ENCODE peak calls at places on chromosome 19, in four cellular contexts. E is GM12878, A is HepG2, Y is H1. I is an unnamed sample.

GRCh38 chr19:988081-988480 is 3.9 kb downstream of the WDR18 start:
- DNase-seq in Y (no peak), E (no peak), A (no peak), I (no peak)

GRCh38 chr19:539429-540030 is 4.3 kb upstream of the GZMM start:
- DNase-seq in Y (no peak), A (no peak), E (no peak), I (no peak)

GRCh38 chr19:10503002-10503789 is at the start of gene KEAP1:
- DNase-seq in Y (no peak), A (peak), E (no peak), I (peak)

GRCh38 chr19:17953869-17954268 is 13.0 kb upstream of the KCNN1 start:
- DNase-seq in A (no peak), E (no peak), Y (no peak), I (peak)

GRCh38 chr19:2332341-2333026 is 4.0 kb downstream of the SPPL2B start:
- DNase-seq in Y (no peak), A (no peak), E (peak), I (no peak)

GRCh38 chr19:55376381-55376933 is at the start of gene TMEM190:
- DNase-seq in E (no peak), A (no peak), Y (no peak), I (peak)

GRCh38 chr19:27689734-27690241 is 1523.2 kb downstream of the UQCRFS1 start:
- DNase-seq in A (no peak), Y (no peak), E (no peak), I (no peak)

GRCh38 chr19:294819-295686 is 3.9 kb upstream of the PLPP2 start:
- DNase-seq in Y (no peak), A (no peak), E (no peak), I (peak)

GRCh38 chr19:11693505-11694499 is 44.9 kb downstream of the ZNF823 start:
- DNase-seq in E (no peak), A (peak), Y (peak), I (peak)

GRCh38 chr19:10832659-10833296 is 3.2 kb downstream of the TMED1 start:
- DNase-seq in Y (no peak), E (no peak), A (no peak), I (no peak)

GRCh38 chr19:2239771-2240770 is 3.4 kb downstream of the SF3A2 start:
- DNase-seq in Y (no peak), A (no peak), E (no peak), I (no peak)

GRCh38 chr19:55490478-55491436 is 2.5 kb downstream of the SSC5D start:
- DNase-seq in E (no peak), Y (no peak), A (no peak), I (no peak)

GRCh38 chr19:7505682-7506384 is 10.1 kb upstream of the ZNF358 start:
- DNase-seq in A (no peak), Y (no peak), E (no peak), I (peak)

GRCh38 chr19:1650627-1651009 is 1.8 kb downstream of the TCF3 start:
- DNase-seq in E (no peak), A (no peak), Y (no peak), I (peak)

GRCh38 chr19:6452223-6452614 is 7.4 kb downstream of the SLC25A23 start:
- DNase-seq in E (no peak), Y (no peak), A (no peak), I (no peak)

GRCh38 chr19:58091251-58091995 is 6.6 kb downstream of the ZSCAN18 start:
- DNase-seq in E (no peak), A (no peak), Y (no peak), I (no peak)

GRCh38 chr19:10858204-10858828 is 10.1 kb downstream of the C19orf38 start:
- DNase-seq in E (no peak), Y (no peak), A (no peak), I (peak)

GRCh38 chr19:28218728-28219127 is 994.2 kb downstream of the UQCRFS1 start:
- DNase-seq in A (no peak), Y (no peak), E (no peak), I (no peak)

GRCh38 chr19:45670670-45671453 is 2.8 kb downstream of the GIPR start:
- DNase-seq in E (peak), Y (peak), A (peak), I (peak)

GRCh38 chr19:55930996-55931515 is 1.1 kb downstream of the NLRP13 start:
- DNase-seq in Y (no peak), E (peak), A (no peak), I (no peak)

GRCh38 chr19:13051581-13052165 is 51.0 kb downstream of the LYL1 start:
- DNase-seq in A (peak), Y (no peak), E (no peak), I (peak)

GRCh38 chr19:35030257-35031071 is at the start of gene SCN1B:
- DNase-seq in A (peak), E (no peak), Y (no peak), I (peak)

GRCh38 chr19:7497292-7497691 is 8.5 kb upstream of the PEX11G start:
- DNase-seq in A (no peak), Y (no peak), E (no peak), I (peak)

GRCh38 chr19:7074705-7075282 is 5.3 kb downstream of the ZNF557 start:
- DNase-seq in Y (no peak), E (no peak), A (no peak), I (no peak)

GRCh38 chr19:23098286-23098685 is 18.5 kb upstream of the ZNF730 start:
- DNase-seq in A (no peak), Y (no peak), E (no peak), I (no peak)

GRCh38 chr19:7618771-7619510 is 10.4 kb downstream of the XAB2 start:
- DNase-seq in Y (no peak), A (no peak), E (no peak), I (no peak)

GRCh38 chr19:8081569-8082550 is 29.3 kb downstream of the CCL25 start:
- DNase-seq in A (no peak), E (no peak), Y (no peak), I (no peak)

GRCh38 chr19:18249834-18250233 is 23.6 kb upstream of the PDE4C start:
- DNase-seq in E (no peak), Y (no peak), A (no peak), I (no peak)

GRCh38 chr19:30812099-30812684 is 440.0 kb downstream of the ZNF536 start:
- DNase-seq in Y (no peak), A (peak), E (no peak), I (no peak)

GRCh38 chr19:13766095-13766481 is 1.8 kb downstream of the MRI1 start:
- DNase-seq in E (no peak), A (no peak), Y (no peak), I (no peak)

GRCh38 chr19:55836340-55836739 is at the start of gene NLRP4:
- DNase-seq in E (no peak), Y (no peak), A (no peak), I (peak)

GRCh38 chr19:7751157-7751783 is 3.9 kb upstream of the CD209 start:
- DNase-seq in A (no peak), E (peak), Y (no peak), I (no peak)

GRCh38 chr19:35268546-35269424 is at the start of gene USF2:
- DNase-seq in A (peak), E (no peak), Y (no peak), I (peak)

GRCh38 chr19:2046046-2046907 is 4.8 kb downstream of the MKNK2 start:
- DNase-seq in A (no peak), E (no peak), Y (no peak), I (peak)

GRCh38 chr19:18500376-18500775 is 21.5 kb downstream of the ELL start:
- DNase-seq in Y (no peak), E (no peak), A (no peak), I (no peak)

GRCh38 chr19:504634-505033 is 2.7 kb upstream of the TPGS1 start:
- DNase-seq in E (no peak), A (no peak), Y (no peak), I (no peak)

DNA sequence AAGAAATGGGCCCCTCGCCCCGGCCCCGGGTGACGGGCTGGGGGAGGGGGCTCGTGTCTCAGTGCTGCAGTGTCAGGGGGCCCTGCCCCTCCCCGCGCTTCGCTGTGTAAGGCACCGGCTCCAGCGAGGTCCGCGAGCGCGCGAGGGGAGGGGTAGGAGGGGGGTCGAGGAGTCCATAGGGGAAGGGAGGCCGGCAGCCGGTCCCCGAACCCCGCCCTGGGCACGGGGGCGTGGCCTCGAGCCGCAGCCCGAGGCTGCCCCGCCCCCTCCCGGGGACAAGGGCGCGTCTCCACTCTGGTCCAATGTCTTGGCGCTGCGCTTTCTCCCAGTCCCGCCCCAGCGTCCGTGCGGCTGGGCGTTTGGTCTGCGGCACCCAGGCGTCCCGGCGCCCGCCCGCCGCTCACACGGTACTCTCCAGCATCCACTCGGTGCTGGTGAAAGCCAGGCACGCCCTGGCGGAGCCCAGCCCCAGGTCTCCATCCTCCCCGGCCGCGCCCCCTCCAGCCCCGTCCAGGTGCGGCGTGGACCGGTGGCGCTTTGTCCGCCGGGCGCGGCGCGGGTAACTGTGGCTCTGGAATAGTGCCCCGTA is 11.1 kb downstream of the IFNL1 start:
- DNase-seq in Y (no peak), E (no peak), A (no peak), I (no peak)
- H3K4me2 ChIP-seq in Y (peak), E (no peak), A (peak), I (no peak)

DNA sequence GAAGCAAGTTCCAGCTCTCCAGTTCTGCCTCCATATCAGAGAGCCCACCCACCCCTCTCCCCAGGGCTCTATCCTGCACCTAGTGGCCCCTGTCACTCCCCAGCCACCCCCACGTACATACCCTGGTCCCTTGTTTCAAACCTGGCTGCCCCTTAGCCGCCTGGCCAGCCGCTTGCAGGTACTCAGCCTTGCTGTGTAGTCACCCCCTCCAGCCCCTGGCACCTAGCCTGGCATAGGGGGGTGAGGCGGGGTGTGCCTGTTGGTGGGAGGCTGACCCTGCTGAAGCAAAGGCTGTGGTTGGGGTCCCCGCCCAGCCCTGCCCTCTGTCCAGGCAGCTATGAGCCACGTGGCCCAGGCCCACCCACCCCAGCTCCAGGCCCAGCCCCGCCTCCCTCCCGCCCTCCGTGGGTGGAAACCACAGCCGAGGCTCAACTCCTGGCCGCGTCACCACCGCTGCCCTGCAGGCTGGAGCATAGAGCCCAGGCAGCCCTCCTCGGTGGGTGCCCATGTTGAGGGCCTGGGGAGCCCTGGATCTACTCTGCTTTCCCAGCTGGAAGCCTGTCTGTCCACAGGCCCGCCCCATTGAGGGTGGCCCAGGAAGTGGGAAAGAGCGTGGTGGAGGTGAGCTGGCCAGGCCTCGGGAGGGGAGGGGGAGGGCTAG is 30.8 kb downstream of the PAK4 start:
- DNase-seq in Y (no peak), E (no peak), A (no peak), I (peak)
- TF ChIP-seq HDAC6 in Y (no peak), E (no peak), A (no peak), I (no peak)

DNA sequence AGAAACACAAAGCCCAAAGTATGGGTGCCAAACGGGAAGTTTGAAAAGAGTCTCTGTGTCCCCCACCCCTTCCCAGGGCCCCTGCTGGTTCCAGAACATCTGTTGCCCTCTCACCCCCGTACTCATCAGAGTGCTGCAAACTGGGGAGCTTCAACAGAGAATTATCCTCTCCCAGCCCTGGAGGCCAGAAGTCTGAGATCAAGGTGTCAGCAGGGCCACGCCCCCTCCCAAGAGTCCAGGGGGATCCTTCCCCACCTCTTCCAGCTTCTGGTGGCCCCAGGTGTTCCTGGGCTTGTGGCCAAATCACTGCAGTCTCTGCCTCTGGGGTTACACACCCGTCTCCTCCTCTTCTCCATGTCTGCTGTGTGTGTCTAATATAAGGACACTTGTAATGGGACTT is 183.4 kb downstream of the PTPRS start:
- DNase-seq in A (no peak), E (no peak), Y (no peak), I (no peak)
- H3K4me2 ChIP-seq in A (no peak), E (no peak), Y (no peak), I (no peak)

GRCh38 chr19:50510121-50510670 is 795 bp downstream of the JOSD2 start:
- DNase-seq in A (no peak), E (no peak), Y (no peak), I (no peak)
- TF ChIP-seq HDAC6 in A (no peak), E (no peak), Y (no peak), I (no peak)

DNA sequence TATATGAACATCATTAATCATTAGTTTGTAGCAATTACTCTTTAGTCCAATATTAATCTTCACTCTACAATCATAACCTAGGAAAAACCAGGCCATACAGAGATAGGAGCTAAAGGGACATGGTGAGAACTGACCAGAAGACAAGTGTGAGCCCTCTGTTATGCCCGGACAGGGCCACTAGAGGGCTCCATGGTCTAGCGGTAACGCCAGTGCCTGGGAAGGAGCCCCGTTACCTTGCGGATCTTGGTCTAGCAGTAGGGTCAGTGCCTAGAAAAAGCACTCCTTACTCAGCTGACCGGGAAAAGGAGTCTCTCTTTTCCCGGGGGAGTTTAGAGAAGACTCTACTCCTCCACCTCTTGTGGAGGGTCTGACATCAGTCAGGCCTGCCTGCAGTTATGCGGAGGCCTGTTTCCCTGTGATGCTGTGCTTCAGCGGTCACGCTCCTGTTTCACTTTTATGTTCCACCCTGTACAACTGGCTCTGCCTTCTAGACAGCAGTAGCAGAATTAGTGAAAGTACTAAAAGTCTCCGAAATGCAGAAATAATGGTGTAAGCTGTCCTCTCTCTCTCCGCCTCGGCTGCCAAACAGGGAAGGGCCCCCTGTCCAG is 13.8 kb downstream of the OR7D4 start:
- DNase-seq in A (peak), E (no peak), Y (peak), I (peak)
- H3K4me2 ChIP-seq in A (peak), E (no peak), Y (no peak), I (peak)